ENCODE peak calls at places on chromosomes 5 and 9, in eight cellular contexts. K, C, G, F, I, N, B and Y are unnamed samples.

GRCh38 chr5:23064710-23065109 is 211.6 kb upstream of the CDH12 start:
- DNase-seq in B (no peak), N (no peak), I (no peak), F (no peak), C (no peak), K (no peak), G (no peak), Y (no peak)

GRCh38 chr9:137021979-137022619 is 5.9 kb downstream of the ABCA2 start:
- DNase-seq in F (no peak), G (peak; percentile 73), K (peak; percentile 13), B (peak; percentile 99), I (peak; percentile 45), N (peak; percentile 73), C (peak; percentile 68), Y (no peak)

GRCh38 chr9:128066713-128067621 is at the start of gene NAIF1:
- DNase-seq in I (peak; percentile 99), N (peak; percentile 97), B (peak; percentile 99), F (peak; percentile 98), C (peak; percentile 99), G (peak; percentile 99), K (peak; percentile 99), Y (peak; percentile 99)

GRCh38 chr5:129104910-129105455 is 10.4 kb downstream of the ISOC1 start:
- DNase-seq in F (no peak), N (no peak), G (no peak), K (no peak), I (no peak), B (no peak), C (no peak), Y (no peak)

GRCh38 chr5:82735160-82735789 is 341.9 kb downstream of the TMEM167A start:
- DNase-seq in I (no peak), B (no peak), N (no peak), C (no peak), F (no peak), K (no peak), G (peak; percentile 76), Y (peak; percentile 31)

GRCh38 chr5:55324815-55325418 is 17.1 kb downstream of the MTREX start:
- DNase-seq in G (peak; percentile 26), F (no peak), B (no peak), C (no peak), I (no peak), K (no peak), N (no peak), Y (peak; percentile 35)

GRCh38 chr9:71929791-71930440 is 18.5 kb downstream of the C9orf85 start:
- DNase-seq in K (no peak), G (no peak), I (no peak), B (no peak), C (peak; percentile 13), N (no peak), F (no peak), Y (no peak)

GRCh38 chr9:96100385-96100978 is 201.5 kb downstream of the HSD17B3 start:
- DNase-seq in F (no peak), K (no peak), C (no peak), G (no peak), B (no peak), N (no peak), I (no peak), Y (no peak)

GRCh38 chr9:76910861-76911260 is 4.9 kb upstream of the PRUNE2 start:
- DNase-seq in C (no peak), I (no peak), G (no peak), K (no peak), F (no peak), N (no peak), B (no peak), Y (no peak)

GRCh38 chr5:72994578-72994977 is 38.7 kb downstream of the FCHO2 start:
- DNase-seq in N (no peak), B (no peak), G (no peak), C (no peak), F (no peak), I (no peak), K (no peak), Y (no peak)

GRCh38 chr5:40089269-40089668 is 590.4 kb upstream of the PTGER4 start:
- DNase-seq in G (peak; percentile 16), F (no peak), I (peak; percentile 11), N (no peak), B (no peak), C (no peak), K (no peak), Y (no peak)

GRCh38 chr9:14314929-14315753 is 1.2 kb upstream of the NFIB start:
- DNase-seq in N (peak; percentile 93), B (no peak), I (no peak), K (peak; percentile 87), G (peak; percentile 85), C (peak; percentile 54), F (peak; percentile 91), Y (peak; percentile 68)

GRCh38 chr5:120160120-120160895 is 303.8 kb upstream of the PRR16 start:
- DNase-seq in I (no peak), K (no peak), B (no peak), C (peak; percentile 73), N (no peak), F (no peak), G (peak; percentile 85), Y (peak; percentile 18)

GRCh38 chr9:82397534-82397933 is 409.0 kb downstream of the SPATA31D1 start:
- DNase-seq in N (no peak), G (no peak), C (no peak), F (no peak), B (no peak), I (no peak), K (no peak), Y (no peak)

GRCh38 chr5:67015577-67016290 is 180.9 kb downstream of the CD180 start:
- DNase-seq in C (no peak), F (no peak), N (no peak), K (no peak), B (peak; percentile 85), I (no peak), G (peak; percentile 91), Y (no peak)

GRCh38 chr9:105158898-105159297 is 85.6 kb upstream of the SLC44A1 start:
- DNase-seq in N (no peak), G (no peak), F (no peak), B (no peak), C (no peak), K (no peak), I (no peak), Y (no peak)

GRCh38 chr5:148179234-148179824 is 11.0 kb downstream of the SPINK14 start:
- DNase-seq in N (no peak), I (peak; percentile 15), C (peak; percentile 16), G (peak; percentile 59), B (peak; percentile 66), K (peak; percentile 70), F (no peak), Y (peak; percentile 62)

GRCh38 chr9:70421272-70422180 is 7.1 kb upstream of the KLF9 start:
- DNase-seq in G (no peak), N (no peak), C (peak; percentile 78), I (no peak), F (no peak), K (no peak), B (no peak), Y (no peak)

GRCh38 chr9:1386420-1386819 is 336.3 kb downstream of the DMRT2 start:
- DNase-seq in K (no peak), I (no peak), C (no peak), G (no peak), F (no peak), N (no peak), B (no peak), Y (no peak)

GRCh38 chr5:124065508-124065907 is 553.5 kb downstream of the CSNK1G3 start:
- DNase-seq in C (peak; percentile 10), I (no peak), B (no peak), K (no peak), G (no peak), F (no peak), N (no peak), Y (no peak)

GRCh38 chr5:76402880-76403712 is at the start of gene IQGAP2:
- DNase-seq in I (no peak), K (peak; percentile 84), B (no peak), C (peak; percentile 21), F (peak; percentile 23), N (peak; percentile 83), G (peak; percentile 37), Y (peak; percentile 19)

GRCh38 chr9:137339606-137340462 is 37.8 kb upstream of the NRARP start:
- DNase-seq in N (no peak), K (no peak), C (no peak), I (no peak), G (peak; percentile 24), F (no peak), B (no peak), Y (no peak)

GRCh38 chr5:55360190-55360589 is 52.4 kb downstream of the MTREX start:
- DNase-seq in B (no peak), F (no peak), K (no peak), N (no peak), I (no peak), G (peak; percentile 70), C (peak; percentile 16), Y (no peak)

GRCh38 chr5:62791059-62791458 is 212.4 kb downstream of the LRRC70 start:
- DNase-seq in F (no peak), G (peak; percentile 8), N (no peak), B (no peak), K (peak; percentile 6), C (no peak), I (no peak), Y (no peak)
- TF ChIP-seq CTCF in F (no peak), G (peak; percentile 51), N (peak; percentile 13), B (peak; percentile 55), K (peak; percentile 50), C (peak; percentile 15), I (peak; percentile 21), Y (no peak)

GRCh38 chr5:52838306-52839015 is 50.7 kb downstream of the ITGA1 start:
- DNase-seq in C (no peak), K (no peak), B (no peak), F (no peak), G (no peak), N (no peak), I (no peak), Y (no peak)
- H3K4me3 ChIP-seq in C (no peak overlapping the region), K (no peak overlapping the region), B (no peak overlapping the region), F (no peak overlapping the region), G (no peak overlapping the region), N (no peak overlapping the region), I (no peak overlapping the region), Y (no peak overlapping the region)

GRCh38 chr9:68678430-68678829 is 26.6 kb upstream of the PIP5K1B start:
- DNase-seq in C (no peak), N (no peak), F (no peak), G (no peak), B (no peak), K (peak; percentile 53), I (no peak), Y (no peak)
- TF ChIP-seq CTCF in C (no peak), N (peak; percentile 10), F (no peak), G (peak; percentile 16), B (peak; percentile 35), K (peak; percentile 32), I (peak; percentile 20), Y (peak; percentile 12)

DNA sequence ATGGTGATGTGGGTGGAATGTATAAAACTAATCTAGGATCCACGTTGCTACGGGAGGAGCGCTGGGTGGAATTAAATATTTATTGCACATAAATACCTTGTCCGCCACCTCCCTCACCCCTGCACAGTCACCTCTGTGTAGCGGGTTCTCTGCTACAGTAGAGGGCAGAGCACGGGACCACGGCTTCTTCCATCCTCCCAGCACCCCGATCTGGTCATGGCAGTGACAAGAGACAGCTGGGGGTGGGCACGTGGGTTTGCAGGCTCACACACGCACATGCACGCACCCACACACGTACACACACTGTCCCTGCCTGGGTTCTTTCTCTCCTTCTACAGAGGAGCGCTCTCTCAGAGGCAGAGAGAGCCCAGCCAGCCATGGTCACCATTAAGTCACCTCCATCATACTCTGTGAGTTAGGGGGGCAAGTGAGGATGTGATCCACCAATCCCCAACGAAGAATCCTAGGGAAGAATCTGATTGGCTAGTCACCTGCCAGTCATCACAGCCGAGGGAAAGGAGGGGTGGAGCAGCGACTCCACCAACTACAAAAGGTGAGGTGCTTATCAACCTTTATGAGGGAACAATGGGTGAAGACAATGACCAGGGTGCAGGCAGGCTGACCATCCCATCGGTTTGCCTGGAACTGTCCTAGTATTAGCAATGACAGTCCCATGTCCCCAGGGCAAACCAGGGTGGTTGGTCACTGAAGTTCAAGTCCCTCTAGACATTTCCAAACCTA is 18.5 kb upstream of the FCN1 start:
- DNase-seq in K (no peak), I (no peak), N (peak; percentile 41), F (no peak), B (no peak), G (no peak), C (no peak), Y (no peak)
- H3K4me3 ChIP-seq in K (no peak overlapping the region), I (no peak overlapping the region), N (no peak overlapping the region), F (no peak overlapping the region), B (no peak overlapping the region), G (no peak overlapping the region), C (no peak overlapping the region), Y (no peak overlapping the region)